ENCODE peak calls at places on chromosome 17, in nine cellular contexts. X, O, I, L, P, C, V, N and R are unnamed samples.

GRCh38 chr17:7393613-7394451 is 493 bp downstream of the PLSCR3 start:
- DNase-seq in X (peak; percentile 74), O (no peak), I (peak; percentile 84), L (no peak), P (no peak), C (peak; percentile 67), V (peak; percentile 57), N (peak; percentile 28), R (no peak)

GRCh38 chr17:79932907-79933306 is 93.7 kb upstream of the CBX4 start:
- DNase-seq in X (no peak), O (no peak), I (no peak), L (no peak), P (no peak), C (no peak), V (no peak), N (no peak), R (no peak)

GRCh38 chr17:44314869-44315661 is 6.7 kb downstream of the RUNDC3A start:
- DNase-seq in X (peak; percentile 25), O (no peak), I (peak; percentile 61), L (no peak), P (no peak), C (peak; percentile 70), V (peak; percentile 56), N (peak; percentile 62), R (peak; percentile 72)

GRCh38 chr17:68198931-68199836 is 48.7 kb upstream of the AMZ2 start:
- DNase-seq in X (peak; percentile 49), O (no peak), I (peak; percentile 36), L (no peak), P (no peak), C (peak; percentile 52), V (peak; percentile 64), N (peak; percentile 28), R (peak; percentile 52)

GRCh38 chr17:72940511-72940910 is 152.0 kb downstream of the SLC39A11 start:
- DNase-seq in X (no peak), O (no peak), I (no peak), L (no peak), P (no peak), C (no peak), V (no peak), N (no peak), R (peak; percentile 95)

GRCh38 chr17:31882571-31882970 is 18.9 kb downstream of the UTP6 start:
- DNase-seq in X (no peak), O (no peak), I (no peak), L (no peak), P (no peak), C (no peak), V (no peak), N (no peak), R (no peak)

GRCh38 chr17:80035937-80036714 is at the start of gene CCDC40:
- DNase-seq in X (peak; percentile 75), O (peak; percentile 71), I (peak; percentile 75), L (peak; percentile 80), P (peak; percentile 81), C (peak; percentile 83), V (peak; percentile 77), N (peak; percentile 91), R (peak; percentile 83)

GRCh38 chr17:77432791-77433190 is 292.0 kb downstream of the SEC14L1 start:
- DNase-seq in X (no peak), O (no peak), I (no peak), L (no peak), P (no peak), C (no peak), V (peak; percentile 52), N (no peak), R (no peak)

GRCh38 chr17:54521137-54521536 is 379.5 kb upstream of the TOM1L1 start:
- DNase-seq in X (no peak), O (no peak), I (no peak), L (no peak), P (no peak), C (no peak), V (no peak), N (no peak), R (no peak)

GRCh38 chr17:20852541-20853370 is 190.1 kb downstream of the USP22 start:
- DNase-seq in X (no peak), O (no peak), I (peak; percentile 72), L (no peak), P (peak; percentile 63), C (peak; percentile 61), V (peak; percentile 49), N (peak; percentile 5), R (peak; percentile 33)

GRCh38 chr17:1644493-1645206 is 882 bp downstream of the SCARF1 start:
- DNase-seq in X (no peak), O (no peak), I (no peak), L (peak; percentile 53), P (no peak), C (no peak), V (peak; percentile 70), N (no peak), R (peak; percentile 30)

GRCh38 chr17:1590747-1591473 is 28.3 kb upstream of the PITPNA start:
- DNase-seq in X (no peak), O (no peak), I (no peak), L (no peak), P (no peak), C (no peak), V (no peak), N (no peak), R (no peak)

GRCh38 chr17:81794509-81794908 is 9.4 kb upstream of the GCGR start:
- DNase-seq in X (no peak), O (no peak), I (no peak), L (no peak), P (no peak), C (no peak), V (no peak), N (no peak), R (peak; percentile 73)

GRCh38 chr17:73401911-73402310 is 90.1 kb upstream of the CDC42EP4 start:
- DNase-seq in X (no peak), O (no peak), I (no peak), L (no peak), P (peak; percentile 76), C (peak; percentile 62), V (peak; percentile 49), N (no peak), R (no peak)

GRCh38 chr17:43578699-43579569 is 32.8 kb upstream of the ETV4 start:
- DNase-seq in X (peak; percentile 11), O (no peak), I (peak; percentile 23), L (peak; percentile 66), P (no peak), C (peak; percentile 67), V (peak; percentile 48), N (peak; percentile 68), R (peak; percentile 92)

GRCh38 chr17:20935740-20936139 is 107.1 kb downstream of the USP22 start:
- DNase-seq in X (no peak), O (no peak), I (no peak), L (no peak), P (no peak), C (no peak), V (no peak), N (no peak), R (no peak)

GRCh38 chr17:79706931-79707382 is 23.8 kb upstream of the ENPP7 start:
- DNase-seq in X (no peak), O (no peak), I (no peak), L (no peak), P (peak; percentile 35), C (no peak), V (no peak), N (no peak), R (no peak)

GRCh38 chr17:20706752-20707372 is 127.3 kb downstream of the CDRT15L2 start:
- DNase-seq in X (no peak), O (no peak), I (no peak), L (no peak), P (no peak), C (no peak), V (no peak), N (peak; percentile 9), R (no peak)

GRCh38 chr17:68101992-68102758 is 66.6 kb downstream of the KPNA2 start:
- DNase-seq in X (no peak), O (no peak), I (peak; percentile 6), L (no peak), P (no peak), C (peak; percentile 16), V (peak; percentile 53), N (peak; percentile 27), R (peak; percentile 34)

GRCh38 chr17:63544467-63545301 is 5.6 kb upstream of the DCAF7 start:
- DNase-seq in X (no peak), O (no peak), I (no peak), L (no peak), P (no peak), C (no peak), V (no peak), N (no peak), R (no peak)

GRCh38 chr17:38550661-38551060 is 55.1 kb downstream of the SRCIN1 start:
- DNase-seq in X (no peak), O (peak; percentile 35), I (no peak), L (no peak), P (peak; percentile 69), C (no peak), V (no peak), N (peak; percentile 47), R (peak; percentile 42)

GRCh38 chr17:68302066-68302564 is 10.8 kb downstream of the ARSG start:
- DNase-seq in X (no peak), O (no peak), I (no peak), L (no peak), P (no peak), C (no peak), V (no peak), N (no peak), R (no peak)

GRCh38 chr17:38743556-38744171 is 4.5 kb downstream of the PCGF2 start:
- DNase-seq in X (no peak), O (no peak), I (peak; percentile 79), L (no peak), P (no peak), C (no peak), V (no peak), N (no peak), R (no peak)

GRCh38 chr17:36464765-36465088 is 21.8 kb upstream of the ZNHIT3 start:
- DNase-seq in X (no peak), O (no peak), I (no peak), L (no peak), P (no peak), C (no peak), V (no peak), N (no peak), R (no peak)

GRCh38 chr17:8794636-8795035 is 4.5 kb downstream of the MFSD6L start:
- DNase-seq in X (no peak), O (no peak), I (no peak), L (no peak), P (peak; percentile 32), C (no peak), V (no peak), N (no peak), R (no peak)

GRCh38 chr17:80761421-80761871 is 216.8 kb downstream of the RPTOR start:
- DNase-seq in X (peak; percentile 71), O (no peak), I (no peak), L (no peak), P (no peak), C (no peak), V (peak; percentile 88), N (peak; percentile 19), R (peak; percentile 68)

GRCh38 chr17:44075598-44076293 is 5.2 kb downstream of the G6PC3 start:
- DNase-seq in X (no peak), O (no peak), I (no peak), L (no peak), P (no peak), C (no peak), V (no peak), N (no peak), R (no peak)